ENCODE peak calls at places on chromosomes 2 and 18, in five cellular contexts. M is neural progenitor cell, I is uterus, L is fibroblast of lung, U is AG09309. S is an unnamed sample.

GRCh38 chr18:58235001-58235436 is 191.0 kb downstream of the NEDD4L start:
- DNase-seq in I (no peak), L (no peak), M (no peak), U (no peak), S (no peak)

GRCh38 chr2:174744111-174744510 is 20.2 kb downstream of the CHRNA1 start:
- DNase-seq in I (no peak), M (no peak), U (no peak), L (no peak), S (no peak)

GRCh38 chr18:446941-447560 is 53.5 kb downstream of the COLEC12 start:
- DNase-seq in M (no peak), I (no peak), U (no peak), L (peak), S (no peak)

GRCh38 chr2:64327129-64327509 is 126.8 kb upstream of the LGALSL start:
- DNase-seq in U (no peak), I (no peak), M (no peak), L (no peak), S (no peak)

GRCh38 chr2:18855027-18855426 is 265.7 kb upstream of the NT5C1B start:
- DNase-seq in U (no peak), I (no peak), L (no peak), M (no peak), S (no peak)

GRCh38 chr2:235746257-235746934 is 252.6 kb downstream of the AGAP1 start:
- DNase-seq in U (peak), M (peak), L (peak), I (peak), S (peak)

GRCh38 chr2:160252278-160252887 is 52.3 kb upstream of the ITGB6 start:
- DNase-seq in I (no peak), M (peak), L (peak), U (no peak), S (no peak)

GRCh38 chr2:233061591-233062446 is 1.7 kb downstream of the INPP5D start:
- DNase-seq in L (no peak), U (no peak), I (no peak), M (peak), S (peak)

GRCh38 chr2:111216811-111217652 is 96.3 kb downstream of the BCL2L11 start:
- DNase-seq in M (no peak), I (no peak), L (no peak), U (no peak), S (peak)

GRCh38 chr18:3451989-3452749 is 2.2 kb downstream of the TGIF1 start:
- DNase-seq in U (no peak), L (peak), I (peak), M (peak), S (peak)

DNA sequence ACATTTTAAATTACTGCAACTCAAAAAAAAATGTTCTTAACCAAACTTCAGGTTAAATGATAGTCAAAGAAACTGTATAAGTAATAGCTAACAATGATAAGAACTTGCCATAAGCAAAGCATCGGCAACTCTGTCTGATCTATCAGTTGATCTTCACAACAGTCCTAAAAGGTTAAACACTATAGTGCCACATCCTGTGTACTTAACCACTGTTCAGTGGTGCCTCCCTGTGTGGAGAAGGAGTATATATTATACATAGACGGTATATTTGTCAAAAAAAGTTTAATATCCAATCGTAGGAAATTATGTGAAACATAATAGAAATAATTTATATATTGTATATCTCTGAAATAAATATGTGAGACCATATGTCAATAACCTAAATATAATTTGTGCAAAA is 13.0 kb downstream of the DTNA start:
- DNase-seq in L (no peak), M (no peak), I (no peak), U (no peak), S (no peak)
- TF ChIP-seq CTCF in L (no peak), M (no peak), I (no peak), U (no peak), S (no peak)

GRCh38 chr2:112345030-112346027 is 69.9 kb downstream of the ZC3H6 start:
- DNase-seq in I (no peak), U (no peak), L (no peak), M (no peak), S (no peak)
- TF ChIP-seq CTCF in I (no peak), U (no peak), L (no peak), M (peak), S (no peak)

GRCh38 chr2:71224935-71225334 is 2.0 kb downstream of the PAIP2B start:
- DNase-seq in U (no peak), L (no peak), M (no peak), I (no peak), S (no peak)

GRCh38 chr2:71226965-71227560 is at the start of gene PAIP2B:
- DNase-seq in L (peak), I (peak), M (peak), U (peak), S (peak)

GRCh38 chr2:71223767-71224333 is 3.1 kb downstream of the PAIP2B start:
- DNase-seq in U (no peak), L (peak), M (peak), I (peak), S (peak)

GRCh38 chr2:71224457-71224856 is 2.4 kb downstream of the PAIP2B start:
- DNase-seq in M (no peak), U (no peak), I (no peak), L (no peak), S (no peak)

GRCh38 chr2:71226391-71226964 is 425 bp downstream of the PAIP2B start:
- DNase-seq in U (no peak), L (no peak), M (peak), I (no peak), S (peak)
- TF ChIP-seq CTCF in U (no peak), L (no peak), M (peak), I (no peak), S (no peak)

GRCh38 chr18:43279015-43279758 is 1.9 kb upstream of the SYT4 start:
- DNase-seq in U (no peak), L (peak), I (no peak), M (peak), S (no peak)

GRCh38 chr18:43277164-43277600 is at the start of gene SYT4:
- DNase-seq in M (peak), U (peak), I (peak), L (peak), S (peak)

GRCh38 chr18:43278401-43278800 is 1.1 kb upstream of the SYT4 start:
- DNase-seq in U (no peak), M (no peak), L (no peak), I (no peak), S (no peak)

GRCh38 chr18:43274526-43274925 is 2.8 kb downstream of the SYT4 start:
- DNase-seq in U (no peak), L (no peak), I (no peak), M (no peak), S (no peak)

DNA sequence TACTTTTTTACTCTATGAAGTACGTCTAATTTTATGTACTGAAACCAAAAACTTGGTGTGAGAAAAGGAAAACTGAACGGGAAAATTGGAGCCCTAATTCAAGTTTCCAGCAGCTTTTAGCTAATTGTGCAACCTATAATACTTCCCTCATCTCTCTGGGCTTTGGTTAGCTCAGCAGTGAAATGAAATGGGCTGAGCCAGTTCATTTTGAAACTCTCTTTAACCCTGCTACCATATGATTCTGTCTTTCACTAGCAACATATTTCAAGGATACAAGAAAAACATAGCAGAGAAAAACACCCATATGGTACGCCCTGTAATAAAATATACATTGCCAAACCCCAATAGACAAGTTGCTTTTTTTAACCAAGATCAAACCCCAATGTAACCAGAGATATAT is 819 bp downstream of the SYT4 start:
- DNase-seq in U (no peak), M (no peak), L (no peak), I (no peak), S (no peak)
- TF ChIP-seq CTCF in U (no peak), M (no peak), L (no peak), I (no peak), S (no peak)

DNA sequence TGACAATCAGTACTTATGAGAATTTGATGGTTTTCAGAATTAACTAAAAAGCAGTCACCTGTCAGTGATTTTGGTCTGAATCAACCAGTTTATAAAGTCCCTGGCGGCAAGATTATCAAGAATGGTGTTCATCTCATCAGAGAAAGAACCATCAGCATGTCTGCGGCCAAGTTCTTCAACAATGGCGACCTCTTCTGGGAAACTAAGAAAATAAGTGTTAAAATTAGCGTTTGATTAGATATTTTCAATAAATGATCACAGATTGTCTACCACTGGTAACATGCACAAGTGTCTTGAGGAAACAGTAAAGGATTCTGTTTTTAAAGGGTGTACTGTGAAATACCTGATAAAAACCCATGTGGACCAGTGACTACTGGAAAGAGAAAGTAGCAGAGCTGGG is 8.1 kb downstream of the GCG start:
- DNase-seq in U (no peak), L (no peak), M (no peak), I (no peak), S (no peak)
- TF ChIP-seq CTCF in U (no peak), L (no peak), M (peak), I (no peak), S (no peak)

DNA sequence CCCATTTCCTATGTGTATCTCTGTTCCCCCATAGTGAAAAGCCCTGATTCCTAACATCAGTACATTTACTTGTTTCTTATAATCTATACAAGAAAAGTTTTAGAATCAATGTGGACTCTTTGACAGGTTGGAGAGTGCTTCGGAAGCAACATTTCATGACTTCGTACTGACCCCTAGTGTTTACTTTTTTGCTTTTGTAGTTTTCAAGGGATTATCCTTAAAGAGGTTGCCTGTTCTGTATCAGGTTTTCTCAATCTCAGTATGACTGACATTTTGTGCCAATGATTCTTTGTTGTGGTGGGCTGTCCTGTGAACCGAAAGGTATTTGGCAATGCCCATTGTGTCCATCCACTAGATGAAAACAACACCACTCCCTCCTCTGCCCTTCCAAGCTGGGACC is 43.3 kb upstream of the SERPINB2 start:
- DNase-seq in I (no peak), M (peak), U (no peak), L (peak), S (no peak)
- TF ChIP-seq CTCF in I (peak), M (peak), U (peak), L (peak), S (peak)

GRCh38 chr2:49843314-49843713 is 689.0 kb upstream of the FSHR start:
- DNase-seq in U (no peak), I (no peak), L (no peak), M (no peak), S (no peak)
- TF ChIP-seq CTCF in U (no peak), I (no peak), L (no peak), M (no peak), S (no peak)